ENCODE peak calls at places on chromosomes 12 and 14, in ten cellular contexts. Q is activated CD8-positive, alpha-beta T cell treated with anti-CD3 and anti-CD28 coated beads for 36 hours; F is psoas muscle; Z is Right ventricle myocardium superior; H is naive thymus-derived CD8-positive, alpha-beta T cell; R is stimulated activated memory B cell treated with anti-CD40 and anti-IgM and Interleukin-4, amounts not matched to agents 10 μg/mL and 1 μg/mL and 100 μg/mL, for 72 hours; M is stimulated activated naive B cell treated with anti-CD40 and anti-IgM and Interleukin-4, amounts not matched to agents 10 μg/mL and 1 μg/mL and 100 μg/mL, for 72 hours; B is heart right ventricle; A is activated naive CD8-positive, alpha-beta T cell treated with anti-CD3 and anti-CD28 coated beads, Interleukin-2, amount 50 U/mL, for 24 hours; D is DND-41. V is an unnamed sample.

GRCh38 chr12:116642101-116642500 is 82.9 kb downstream of the MAP1LC3B2 start:
- ATAC-seq in B (no peak), Z (no peak), R (no peak), Q (no peak), F (no peak), H (no peak), A (no peak), D (no peak), M (no peak), V (no peak)

GRCh38 chr12:49568442-49568776 is 467 bp upstream of the MCRS1 start:
- ATAC-seq in B (no peak), Q (peak; percentile 31), R (peak; percentile 44), H (no peak), A (peak; percentile 20), Z (peak; percentile 6), M (peak; percentile 54), F (no peak), D (peak; percentile 35), V (peak; percentile 57)

GRCh38 chr14:102215522-102216250 is 76.0 kb downstream of the WDR20 start:
- ATAC-seq in B (peak; percentile 64), A (no peak), Q (no peak), M (no peak), R (no peak), D (no peak), F (no peak), Z (peak; percentile 80), H (no peak), V (no peak)

GRCh38 chr12:31250179-31250578 is 75.8 kb downstream of the SINHCAF start:
- ATAC-seq in D (no peak), H (no peak), B (no peak), A (no peak), M (no peak), Q (no peak), R (no peak), Z (no peak), F (no peak), V (no peak)

GRCh38 chr14:23877538-23878180 is 75.9 kb upstream of the DHRS4 start:
- ATAC-seq in Q (peak; percentile 68), M (no peak), D (no peak), A (peak; percentile 78), F (peak; percentile 74), Z (no peak), H (no peak), R (peak; percentile 75), B (no peak), V (no peak)

GRCh38 chr12:70185301-70185700 is 57.9 kb upstream of the CNOT2 start:
- ATAC-seq in R (no peak), M (no peak), A (no peak), Q (no peak), B (no peak), Z (no peak), H (no peak), D (no peak), F (no peak), V (no peak)

GRCh38 chr14:23610090-23610814 is 25.9 kb upstream of the DHRS2 start:
- ATAC-seq in F (no peak), B (no peak), R (no peak), Z (no peak), H (peak; percentile 95), D (peak; percentile 98), M (no peak), A (no peak), Q (no peak), V (no peak)

GRCh38 chr12:67618303-67618702 is 30.2 kb upstream of the DYRK2 start:
- ATAC-seq in F (no peak), M (peak; percentile 65), R (peak; percentile 70), A (no peak), B (no peak), Q (no peak), H (no peak), D (no peak), Z (no peak), V (no peak)

GRCh38 chr12:71626098-71626497 is 37.5 kb downstream of the ZFC3H1 start:
- ATAC-seq in H (no peak), A (no peak), R (peak; percentile 58), Z (no peak), M (peak; percentile 70), B (no peak), F (no peak), Q (no peak), D (no peak), V (no peak)

GRCh38 chr14:100649173-100649519 is 61.9 kb upstream of the BEGAIN start:
- ATAC-seq in A (no peak), F (no peak), H (no peak), Q (no peak), Z (no peak), R (no peak), M (no peak), D (no peak), B (no peak), V (peak; percentile 67)

GRCh38 chr12:47097276-47097896 is 17.6 kb upstream of the AMIGO2 start:
- ATAC-seq in Z (no peak), M (no peak), Q (no peak), D (no peak), H (no peak), R (no peak), B (no peak), A (no peak), F (no peak), V (no peak)

GRCh38 chr14:92649934-92650545 is 98.4 kb downstream of the LGMN start:
- ATAC-seq in F (peak; percentile 18), Q (no peak), H (no peak), A (no peak), M (no peak), Z (peak; percentile 66), B (peak; percentile 53), R (no peak), D (no peak), V (no peak)

GRCh38 chr12:835754-836493 is 83.5 kb downstream of the WNK1 start:
- ATAC-seq in Z (no peak), F (peak; percentile 87), R (no peak), Q (no peak), D (no peak), B (no peak), M (no peak), A (no peak), H (no peak), V (no peak)

GRCh38 chr14:76456200-76456599 is 80.3 kb downstream of the ESRRB start:
- ATAC-seq in H (no peak), R (no peak), D (peak; percentile 63), Q (peak; percentile 56), A (no peak), M (peak; percentile 54), B (peak; percentile 37), Z (no peak), F (peak; percentile 72), V (peak; percentile 79)

GRCh38 chr14:56207626-56208297 is 89.6 kb downstream of the PELI2 start:
- ATAC-seq in M (no peak), R (no peak), H (no peak), Q (no peak), D (no peak), A (no peak), F (no peak), Z (no peak), B (no peak), V (no peak)

GRCh38 chr14:73662439-73663056 is 17.8 kb downstream of the DNAL1 start:
- ATAC-seq in A (no peak), H (no peak), F (peak; percentile 94), Z (no peak), R (no peak), M (no peak), D (no peak), Q (no peak), B (peak; percentile 74), V (peak; percentile 99)

GRCh38 chr14:101979666-101980065 is 15.3 kb downstream of the DYNC1H1 start:
- ATAC-seq in R (no peak), A (no peak), B (no peak), D (no peak), Z (no peak), F (no peak), H (no peak), Q (no peak), M (no peak), V (no peak)

GRCh38 chr12:80837342-80837978 is 100.3 kb downstream of the LIN7A start:
- ATAC-seq in F (no peak), H (no peak), D (no peak), Z (peak; percentile 90), Q (no peak), R (no peak), B (peak; percentile 83), A (no peak), M (no peak), V (peak; percentile 90)

GRCh38 chr14:90663680-90664079 is 152.6 kb downstream of the TTC7B start:
- ATAC-seq in Q (no peak), B (no peak), H (no peak), Z (no peak), M (no peak), F (no peak), D (no peak), A (no peak), R (no peak), V (no peak)

GRCh38 chr12:103645202-103645601 is 58.1 kb downstream of the STAB2 start:
- ATAC-seq in Q (no peak), D (no peak), R (no peak), F (no peak), M (no peak), B (no peak), Z (no peak), A (no peak), H (no peak), V (peak; percentile 50)

GRCh38 chr14:98507269-98507668 is 764.7 kb downstream of the BCL11B start:
- ATAC-seq in A (no peak), Q (no peak), H (no peak), F (no peak), D (no peak), R (no peak), M (no peak), B (no peak), Z (no peak), V (no peak)

GRCh38 chr12:52186135-52186840 is 5.5 kb downstream of the KRT80 start:
- ATAC-seq in H (no peak), B (peak; percentile 18), D (no peak), A (no peak), Q (no peak), F (no peak), Z (no peak), M (no peak), R (no peak), V (peak; percentile 70)

GRCh38 chr12:71947645-71948105 is 9.0 kb downstream of the TPH2 start:
- ATAC-seq in F (peak; percentile 57), A (no peak), Q (no peak), Z (no peak), M (no peak), R (no peak), D (no peak), H (no peak), B (peak; percentile 74), V (no peak)

GRCh38 chr14:38868415-38869290 is 234.4 kb downstream of the SEC23A start:
- ATAC-seq in Q (no peak), B (no peak), F (no peak), M (no peak), A (no peak), R (no peak), D (no peak), Z (no peak), H (no peak), V (no peak)

GRCh38 chr12:101707131-101707782 is 9.8 kb downstream of the CHPT1 start:
- ATAC-seq in Z (peak; percentile 54), R (no peak), M (no peak), A (no peak), Q (no peak), D (no peak), B (peak; percentile 58), H (no peak), F (no peak), V (no peak)

GRCh38 chr12:8905546-8905945 is 8.8 kb upstream of the PHC1 start:
- ATAC-seq in H (no peak), A (no peak), F (no peak), Q (no peak), D (no peak), R (no peak), B (peak; percentile 48), Z (peak; percentile 77), M (no peak), V (no peak)

GRCh38 chr14:78959674-78960264 is 789.6 kb downstream of the NRXN3 start:
- ATAC-seq in D (peak; percentile 84), A (no peak), Z (peak; percentile 80), R (no peak), Q (no peak), M (peak; percentile 51), F (peak; percentile 71), H (no peak), B (peak; percentile 52), V (peak; percentile 98)

GRCh38 chr12:117453961-117454360 is 92.5 kb upstream of the NOS1 start:
- ATAC-seq in M (no peak), Q (no peak), H (no peak), Z (no peak), R (no peak), B (no peak), D (no peak), F (no peak), A (no peak), V (no peak)

V was measured in SK-N-SH treated with all-trans-retinoic acid at 6 μM for 48 hours.